ENCODE peak calls at places on chromosomes 7 and 10, in six cellular contexts. L is CD8-positive, alpha-beta T cell; X is H1; M is pancreas; C is MM.1S; T is Calu3. A is an unnamed sample.

GRCh38 chr10:69474688-69475432 is 23.6 kb downstream of the TSPAN15 start:
- DNase-seq in L (no peak), X (no peak), M (no peak), C (no peak), T (no peak), A (no peak)

GRCh38 chr10:75400769-75401568 is 595 bp downstream of the ZNF503 start:
- DNase-seq in L (no peak), X (no peak), M (peak), C (peak), T (peak), A (peak)

GRCh38 chr10:86440874-86441838 is 74.6 kb upstream of the GRID1 start:
- DNase-seq in L (no peak), X (no peak), M (no peak), C (no peak), T (no peak), A (no peak)

GRCh38 chr10:34781709-34782108 is 33.4 kb downstream of the PARD3 start:
- DNase-seq in L (no peak), X (no peak), M (no peak), C (peak), T (no peak), A (no peak)

GRCh38 chr10:70162892-70163201 is 7.5 kb downstream of the SAR1A start:
- DNase-seq in L (peak), X (no peak), M (no peak), C (no peak), T (no peak), A (peak)

GRCh38 chr7:41754046-41754445 is 51.2 kb upstream of the INHBA start:
- DNase-seq in L (no peak), X (no peak), M (no peak), C (no peak), T (no peak), A (no peak)

GRCh38 chr10:124044143-124044862 is 49.1 kb downstream of the CHST15 start:
- DNase-seq in L (no peak), X (no peak), M (peak), C (no peak), T (no peak), A (no peak)

GRCh38 chr7:108225531-108226181 is 95.5 kb upstream of the LAMB4 start:
- DNase-seq in L (no peak), X (no peak), M (no peak), C (no peak), T (no peak), A (no peak)

GRCh38 chr7:105878746-105879605 is 2.6 kb upstream of the ATXN7L1 start:
- DNase-seq in L (no peak), X (no peak), M (no peak), C (no peak), T (no peak), A (no peak)

GRCh38 chr7:157043745-157044144 is 33.3 kb upstream of the MNX1 start:
- DNase-seq in L (no peak), X (no peak), M (peak), C (no peak), T (no peak), A (no peak)

GRCh38 chr10:77890097-77890496 is 36.5 kb downstream of the DLG5 start:
- DNase-seq in L (no peak), X (peak), M (no peak), C (no peak), T (no peak), A (no peak)

GRCh38 chr10:95278061-95278988 is 12.5 kb downstream of the PDLIM1 start:
- DNase-seq in L (no peak), X (no peak), M (no peak), C (no peak), T (no peak), A (no peak)

GRCh38 chr10:90435296-90435695 is 422.5 kb downstream of the HTR7 start:
- DNase-seq in L (no peak), X (no peak), M (no peak), C (no peak), T (no peak), A (no peak)

GRCh38 chr10:96416643-96417042 is 57.8 kb upstream of the OPALIN start:
- DNase-seq in L (no peak), X (no peak), M (no peak), C (no peak), T (no peak), A (no peak)

GRCh38 chr10:43846187-43846680 is 197.6 kb upstream of the ZNF32 start:
- DNase-seq in L (peak), X (no peak), M (no peak), C (no peak), T (no peak), A (no peak)

GRCh38 chr10:119119400-119119799 is 15.5 kb downstream of the DENND10 start:
- DNase-seq in L (no peak), X (no peak), M (no peak), C (peak), T (no peak), A (no peak)

GRCh38 chr10:110843031-110843430 is 28.7 kb upstream of the PDCD4 start:
- DNase-seq in L (peak), X (no peak), M (no peak), C (peak), T (no peak), A (peak)

GRCh38 chr7:97025983-97026704 is 1.5 kb upstream of the DLX5 start:
- DNase-seq in L (no peak), X (no peak), M (no peak), C (no peak), T (no peak), A (no peak)

GRCh38 chr10:120477723-120478270 is 20.8 kb downstream of the PLPP4 start:
- DNase-seq in L (no peak), X (no peak), M (no peak), C (no peak), T (no peak), A (no peak)

GRCh38 chr7:96173777-96174176 is 148.1 kb downstream of the SLC25A13 start:
- DNase-seq in L (no peak), X (no peak), M (no peak), C (no peak), T (no peak), A (no peak)

GRCh38 chr10:101580486-101581399 is 7.3 kb downstream of the POLL start:
- DNase-seq in L (no peak), X (no peak), M (no peak), C (peak), T (no peak), A (no peak)

GRCh38 chr10:131824371-131825149 is 76.2 kb upstream of the PPP2R2D start:
- DNase-seq in L (no peak), X (no peak), M (peak), C (no peak), T (no peak), A (no peak)

GRCh38 chr10:113005380-113005779 is 55.3 kb downstream of the TCF7L2 start:
- DNase-seq in L (no peak), X (no peak), M (no peak), C (no peak), T (no peak), A (no peak)

GRCh38 chr7:156975620-156976019 is 26.1 kb downstream of the NOM1 start:
- DNase-seq in L (no peak), X (no peak), M (no peak), C (no peak), T (no peak), A (no peak)

GRCh38 chr7:5595545-5596045 is 172.0 kb upstream of the TNRC18 start:
- DNase-seq in L (peak), X (no peak), M (no peak), C (no peak), T (no peak), A (peak)

GRCh38 chr10:99612167-99612831 is 7.9 kb downstream of the SLC25A28 start:
- DNase-seq in L (peak), X (no peak), M (no peak), C (peak), T (peak), A (peak)

GRCh38 chr7:7662527-7662926 is 22.0 kb downstream of the UMAD1 start:
- DNase-seq in L (no peak), X (no peak), M (no peak), C (no peak), T (no peak), A (no peak)

GRCh38 chr10:63573068-63573697 is 52.0 kb downstream of the REEP3 start:
- DNase-seq in L (no peak), X (no peak), M (no peak), C (peak), T (no peak), A (peak)

GRCh38 chr7:95867309-95867708 is 95.0 kb downstream of the DYNC1I1 start:
- DNase-seq in L (no peak), X (no peak), M (no peak), C (peak), T (no peak), A (peak)

GRCh38 chr10:48780341-48780740 is 95.7 kb downstream of the WDFY4 start:
- DNase-seq in L (no peak), X (no peak), M (no peak), C (no peak), T (no peak), A (no peak)

GRCh38 chr7:34463830-34464229 is 194.2 kb upstream of the NPSR1 start:
- DNase-seq in L (no peak), X (no peak), M (no peak), C (no peak), T (peak), A (no peak)

GRCh38 chr7:43747703-43748102 is 10.8 kb upstream of the BLVRA start:
- DNase-seq in L (no peak), X (no peak), M (no peak), C (no peak), T (no peak), A (no peak)

GRCh38 chr7:93298671-93299070 is 66.5 kb downstream of the VPS50 start:
- DNase-seq in L (no peak), X (no peak), M (no peak), C (no peak), T (no peak), A (no peak)

GRCh38 chr10:98340946-98341345 is 73.0 kb upstream of the LOXL4 start:
- DNase-seq in L (no peak), X (no peak), M (no peak), C (peak), T (no peak), A (no peak)

GRCh38 chr7:134031835-134032617 is 95.1 kb upstream of the LRGUK start:
- DNase-seq in L (no peak), X (no peak), M (no peak), C (no peak), T (no peak), A (no peak)
- TF ChIP-seq CTCF in L (no peak), X (peak), M (no peak), C (peak), T (no peak), A (no peak)

GRCh38 chr7:86431761-86432160 is 211.9 kb upstream of the GRM3 start:
- DNase-seq in L (no peak), X (no peak), M (no peak), C (no peak), T (no peak), A (no peak)
- TF ChIP-seq CTCF in L (no peak), X (no peak), M (no peak), C (no peak), T (no peak), A (no peak)

GRCh38 chr10:117363027-117363426 is 12.2 kb downstream of the PDZD8 start:
- DNase-seq in L (no peak), X (no peak), M (no peak), C (no peak), T (no peak), A (no peak)

GRCh38 chr10:117364121-117364960 is 10.9 kb downstream of the PDZD8 start:
- DNase-seq in L (no peak), X (no peak), M (no peak), C (no peak), T (no peak), A (no peak)

GRCh38 chr10:117366741-117367140 is 8.5 kb downstream of the PDZD8 start:
- DNase-seq in L (no peak), X (no peak), M (no peak), C (no peak), T (no peak), A (no peak)

GRCh38 chr10:117367718-117368117 is 7.5 kb downstream of the PDZD8 start:
- DNase-seq in L (no peak), X (no peak), M (no peak), C (no peak), T (no peak), A (no peak)

GRCh38 chr10:117365612-117366011 is 9.6 kb downstream of the PDZD8 start:
- DNase-seq in L (no peak), X (no peak), M (no peak), C (peak), T (peak), A (no peak)
- TF ChIP-seq CTCF in L (no peak), X (no peak), M (no peak), C (no peak), T (no peak), A (no peak)

DNA sequence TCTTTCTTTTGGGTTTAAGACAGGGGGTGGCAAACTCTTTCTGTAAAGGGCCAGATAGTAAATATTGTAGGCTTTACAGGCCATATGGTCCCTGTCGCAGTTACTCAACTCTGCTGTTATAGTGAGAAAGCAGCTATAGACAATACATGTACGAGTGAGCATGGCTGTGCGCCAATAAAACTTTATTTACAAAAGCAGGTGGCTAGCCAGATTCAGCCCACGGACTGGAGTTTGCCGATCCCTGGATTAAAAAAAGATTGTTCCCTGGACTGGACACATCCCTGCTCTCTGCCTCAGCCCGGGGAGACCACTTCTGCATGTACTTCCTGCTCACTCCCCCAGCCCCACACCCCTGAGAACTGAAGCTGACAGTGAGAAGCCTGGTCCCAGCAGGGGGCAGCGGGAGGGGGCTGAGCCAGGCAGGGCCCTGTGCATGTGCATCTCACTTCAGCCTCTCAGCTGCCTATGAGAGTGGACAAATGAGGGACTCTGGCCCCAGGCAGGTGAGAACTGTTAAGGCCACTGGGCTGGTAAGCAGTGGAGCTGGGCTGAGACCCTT is 392.4 kb downstream of the PLXNA4 start:
- DNase-seq in L (no peak), X (no peak), M (no peak), C (no peak), T (no peak), A (no peak)
- TF ChIP-seq CTCF in L (no peak), X (no peak), M (no peak), C (no peak), T (no peak), A (no peak)

GRCh38 chr10:66215005-66215404 is 710.8 kb upstream of the LRRTM3 start:
- DNase-seq in L (no peak), X (no peak), M (no peak), C (no peak), T (peak), A (no peak)
- TF ChIP-seq CTCF in L (no peak), X (peak), M (no peak), C (peak), T (no peak), A (peak)

GRCh38 chr7:136205956-136206355 is 228.8 kb upstream of the MTPN start:
- DNase-seq in L (no peak), X (no peak), M (no peak), C (no peak), T (no peak), A (no peak)
- TF ChIP-seq CTCF in L (no peak), X (no peak), M (no peak), C (no peak), T (no peak), A (no peak)

GRCh38 chr10:18312385-18313145 is 172.3 kb downstream of the CACNB2 start:
- DNase-seq in L (no peak), X (no peak), M (no peak), C (peak), T (no peak), A (peak)
- TF ChIP-seq CTCF in L (no peak), X (peak), M (peak), C (peak), T (no peak), A (peak)

GRCh38 chr7:142153400-142153799 is 41.9 kb downstream of the MGAM2 start:
- DNase-seq in L (no peak), X (no peak), M (no peak), C (peak), T (peak), A (no peak)
- TF ChIP-seq CTCF in L (no peak), X (peak), M (peak), C (peak), T (no peak), A (no peak)

DNA sequence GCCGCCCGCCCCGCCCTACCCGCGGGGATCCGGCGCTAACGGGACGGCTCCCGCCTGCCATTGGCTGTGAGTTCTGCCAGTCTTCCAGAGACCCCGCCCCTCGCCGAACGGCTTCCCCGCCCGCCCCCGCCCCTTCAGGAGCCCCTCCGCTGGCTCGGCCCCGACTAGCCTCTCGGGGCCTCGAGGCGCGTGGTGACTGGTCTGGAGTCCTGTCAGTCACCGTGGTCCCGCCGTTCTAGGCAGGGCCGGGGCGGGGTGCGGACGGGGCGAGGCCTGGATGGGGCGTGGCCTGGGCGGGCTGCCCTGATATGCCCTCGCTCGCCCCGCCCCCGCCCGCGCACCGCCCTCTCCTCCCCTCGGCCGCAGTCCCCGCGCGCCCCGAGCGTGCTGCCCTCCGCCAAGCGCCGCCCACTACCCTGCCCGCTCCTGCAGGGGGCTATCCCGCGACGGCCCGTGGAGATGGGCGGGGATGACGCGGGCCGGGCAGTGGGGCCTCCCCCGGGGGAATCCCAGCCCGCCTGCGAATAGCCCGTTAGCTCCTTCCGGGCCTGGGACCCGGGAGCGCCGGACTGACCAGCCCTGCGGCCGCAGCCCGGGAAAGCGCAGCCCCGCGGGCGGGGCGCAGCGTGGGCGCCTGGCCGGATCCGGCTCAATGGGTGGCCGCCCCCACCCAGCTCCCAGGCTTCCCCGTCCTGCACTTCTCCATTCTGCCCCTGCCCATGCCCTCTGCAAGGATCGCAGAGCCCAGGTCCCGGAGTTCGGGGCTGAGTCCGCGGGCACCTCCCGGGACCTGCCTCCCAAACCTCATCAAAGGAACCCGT is 444 bp upstream of the HIP1 start:
- DNase-seq in L (peak), X (peak), M (peak), C (peak), T (peak), A (peak)
- TF ChIP-seq CTCF in L (no peak), X (no peak), M (no peak), C (no peak), T (no peak), A (no peak)